ENCODE peak calls at places on chromosomes 11 and 22, in six cellular contexts. B, E, X, Q, A and U are unnamed samples.

GRCh38 chr11:103380031-103380430 is 270.8 kb downstream of the DYNC2H1 start:
- DNase-seq in B (no peak), E (peak), X (no peak), Q (no peak), A (peak), U (no peak)

GRCh38 chr22:31822523-31822922 is 68.7 kb downstream of the DEPDC5 start:
- DNase-seq in B (no peak), E (no peak), X (no peak), Q (no peak), A (no peak), U (no peak)

GRCh38 chr11:130145975-130146776 is 13.4 kb upstream of the ST14 start:
- DNase-seq in B (no peak), E (no peak), X (peak), Q (peak), A (peak), U (peak)

GRCh38 chr22:36610056-36610455 is 81.1 kb upstream of the EIF3D start:
- DNase-seq in B (no peak), E (no peak), X (peak), Q (no peak), A (no peak), U (no peak)

GRCh38 chr11:2884424-2884815 is 1.2 kb downstream of the CDKN1C start:
- DNase-seq in B (no peak), E (no peak), X (no peak), Q (no peak), A (peak), U (no peak)

GRCh38 chr11:130979386-130979972 is 63.2 kb upstream of the SNX19 start:
- DNase-seq in B (peak), E (peak), X (peak), Q (no peak), A (peak), U (peak)

GRCh38 chr11:74311352-74311926 is at the start of gene P4HA3:
- DNase-seq in B (no peak), E (peak), X (peak), Q (peak), A (peak), U (peak)

GRCh38 chr11:117042689-117043088 is 55.5 kb downstream of the SIK3 start:
- DNase-seq in B (no peak), E (no peak), X (no peak), Q (no peak), A (no peak), U (no peak)

GRCh38 chr11:74929431-74930363 is 19.2 kb downstream of the XRRA1 start:
- DNase-seq in B (peak), E (peak), X (peak), Q (peak), A (peak), U (peak)

GRCh38 chr11:86629070-86629706 is 43.2 kb downstream of the ME3 start:
- DNase-seq in B (no peak), E (peak), X (no peak), Q (no peak), A (no peak), U (no peak)

GRCh38 chr11:102317099-102317767 is at the start of gene BIRC3:
- DNase-seq in B (peak), E (peak), X (peak), Q (peak), A (peak), U (peak)

GRCh38 chr11:31397239-31397834 is 27.7 kb downstream of the DNAJC24 start:
- DNase-seq in B (peak), E (peak), X (peak), Q (peak), A (peak), U (peak)

GRCh38 chr11:23957309-23957708 is 539.5 kb upstream of the LUZP2 start:
- DNase-seq in B (no peak), E (peak), X (no peak), Q (no peak), A (no peak), U (no peak)

GRCh38 chr11:116873391-116873790 is 36.0 kb upstream of the APOA1 start:
- DNase-seq in B (no peak), E (no peak), X (no peak), Q (no peak), A (no peak), U (no peak)

GRCh38 chr11:131522851-131523250 is 152.4 kb downstream of the NTM start:
- DNase-seq in B (no peak), E (no peak), X (no peak), Q (no peak), A (no peak), U (no peak)

GRCh38 chr22:32880906-32881596 is 79.5 kb downstream of the TIMP3 start:
- DNase-seq in B (no peak), E (peak), X (no peak), Q (no peak), A (no peak), U (no peak)

GRCh38 chr22:46062971-46063631 is 86.1 kb upstream of the WNT7B start:
- DNase-seq in B (no peak), E (no peak), X (no peak), Q (no peak), A (no peak), U (no peak)

GRCh38 chr11:13104619-13105236 is 95.6 kb downstream of the RASSF10 start:
- DNase-seq in B (no peak), E (no peak), X (no peak), Q (peak), A (no peak), U (no peak)

GRCh38 chr22:46777609-46777970 is 15.1 kb downstream of the TBC1D22A start:
- DNase-seq in B (peak), E (no peak), X (no peak), Q (no peak), A (no peak), U (no peak)

GRCh38 chr22:36764641-36765040 is 11.3 kb downstream of the IFT27 start:
- DNase-seq in B (no peak), E (no peak), X (no peak), Q (no peak), A (no peak), U (no peak)

GRCh38 chr22:23404689-23405365 is 175.3 kb downstream of the IGLL1 start:
- DNase-seq in B (no peak), E (peak), X (peak), Q (peak), A (peak), U (peak)

GRCh38 chr11:57638811-57639320 is 10.8 kb downstream of the YPEL4 start:
- DNase-seq in B (no peak), E (no peak), X (no peak), Q (no peak), A (no peak), U (no peak)

GRCh38 chr11:2566223-2567025 is 121.6 kb downstream of the KCNQ1 start:
- DNase-seq in B (no peak), E (no peak), X (no peak), Q (no peak), A (no peak), U (peak)

GRCh38 chr22:41951898-41952474 is at the start of gene SMIM45:
- DNase-seq in B (peak), E (no peak), X (peak), Q (no peak), A (no peak), U (no peak)

GRCh38 chr11:110762596-110762995 is 50.4 kb upstream of the ARHGAP20 start:
- DNase-seq in B (no peak), E (peak), X (peak), Q (no peak), A (no peak), U (no peak)

GRCh38 chr22:27867114-27867957 is 51.7 kb downstream of the PITPNB start:
- DNase-seq in B (no peak), E (no peak), X (no peak), Q (no peak), A (no peak), U (no peak)

DNA sequence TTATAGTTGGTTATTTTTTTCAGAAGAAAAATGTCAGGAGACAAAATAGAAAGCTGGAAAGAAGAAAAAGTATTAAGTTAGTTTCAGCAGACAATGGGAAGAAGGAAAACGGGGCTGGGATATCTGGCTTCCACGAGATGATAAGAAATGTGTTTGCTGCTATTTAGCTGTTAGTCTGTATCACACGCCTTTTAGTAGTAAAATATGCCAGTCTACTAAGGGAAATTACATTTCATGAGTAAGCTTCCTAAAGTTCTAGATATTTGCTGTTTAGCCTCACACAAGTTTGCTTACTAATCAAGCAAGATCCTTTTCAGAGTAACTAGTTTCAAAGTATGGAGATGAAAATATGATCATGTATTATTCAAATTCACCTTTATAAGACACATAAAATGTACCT is 1.5 kb downstream of the OR51B4 start:
- DNase-seq in B (no peak), E (peak), X (no peak), Q (no peak), A (no peak), U (no peak)
- H2AFZ ChIP-seq in B (no peak), E (no peak), X (no peak), Q (no peak), A (no peak), U (no peak)

GRCh38 chr11:111836766-111837165 is 34.6 kb downstream of the ALG9 start:
- DNase-seq in B (no peak), E (peak), X (no peak), Q (no peak), A (peak), U (no peak)
- H2AFZ ChIP-seq in B (no peak), E (no peak), X (no peak), Q (no peak), A (no peak), U (no peak)

DNA sequence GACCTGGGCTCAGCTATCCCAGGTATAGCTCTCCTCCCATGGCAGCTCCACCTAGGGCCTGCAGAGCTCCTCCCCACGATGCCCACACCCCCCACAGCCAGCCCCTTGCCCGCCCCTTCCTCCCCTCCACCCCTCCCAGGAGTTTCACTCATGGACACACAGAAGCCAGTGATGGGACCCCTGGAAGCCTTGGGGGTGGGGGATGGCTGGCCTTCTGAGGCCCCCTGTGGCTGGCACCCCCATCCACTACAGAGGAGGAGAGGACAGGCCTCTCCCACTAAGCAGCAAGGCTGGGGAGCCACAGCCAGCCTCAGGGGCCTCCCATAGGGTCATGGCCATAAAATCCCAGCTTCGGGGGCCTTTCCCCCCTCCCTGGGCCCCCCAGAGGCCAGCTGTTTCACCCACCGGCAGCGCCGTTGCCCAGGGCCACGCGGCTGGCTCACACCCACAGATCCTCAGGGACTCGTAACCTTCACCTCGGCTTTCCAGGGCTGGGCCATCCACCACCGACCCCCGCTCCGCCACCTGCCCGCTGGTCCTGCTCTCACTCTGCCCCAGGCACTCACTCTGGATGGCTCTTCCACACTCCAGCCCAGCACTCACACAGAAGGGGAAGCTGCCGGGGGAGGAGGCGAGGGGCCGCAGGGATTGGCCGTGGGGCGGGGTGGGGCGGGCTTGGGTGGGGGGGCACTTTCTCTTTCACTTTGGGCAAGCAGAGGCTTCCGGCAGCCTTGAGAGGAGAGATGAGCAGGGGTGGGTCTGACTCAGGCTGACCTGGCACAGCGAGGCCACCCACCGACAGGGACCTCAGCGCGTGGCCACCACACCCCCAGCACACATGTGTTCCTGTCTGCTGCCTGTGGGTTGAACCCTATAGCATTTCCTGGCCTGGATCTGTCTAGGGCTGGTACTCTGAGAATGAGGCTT is 2.2 kb downstream of the SLC25A22 start:
- DNase-seq in B (peak), E (peak), X (peak), Q (peak), A (peak), U (no peak)
- H2AFZ ChIP-seq in B (no peak), E (peak), X (no peak), Q (no peak), A (peak), U (no peak)

GRCh38 chr11:20088368-20089260 is 71.7 kb downstream of the DBX1 start:
- DNase-seq in B (no peak), E (peak), X (no peak), Q (no peak), A (no peak), U (no peak)
- H2AFZ ChIP-seq in B (no peak), E (no peak), X (no peak), Q (no peak), A (no peak), U (no peak)

GRCh38 chr11:8870461-8871282 is 40.3 kb upstream of the AKIP1 start:
- DNase-seq in B (no peak), E (peak), X (peak), Q (no peak), A (peak), U (peak)
- H2AFZ ChIP-seq in B (no peak), E (peak), X (peak), Q (no peak), A (peak), U (peak)

DNA sequence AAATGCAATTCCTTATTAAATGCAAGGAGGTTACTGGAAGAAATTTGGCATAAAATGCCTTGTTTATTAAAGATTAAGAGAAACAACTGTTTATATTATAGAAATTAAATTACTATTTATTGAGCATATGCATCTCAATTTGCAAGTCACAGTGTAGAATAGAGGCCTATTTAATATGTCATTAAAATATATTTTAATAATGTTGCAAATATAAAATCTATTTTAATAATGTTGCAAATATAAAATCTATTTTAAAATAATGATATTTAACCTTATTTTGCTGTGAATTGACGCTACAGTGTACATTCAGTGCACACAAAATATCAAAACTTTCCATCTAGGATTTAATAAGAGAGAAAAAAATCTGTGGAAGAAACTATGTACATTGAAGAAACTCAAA is 188.1 kb downstream of the CNTN5 start:
- DNase-seq in B (no peak), E (no peak), X (no peak), Q (no peak), A (no peak), U (no peak)
- H2AFZ ChIP-seq in B (no peak), E (no peak), X (no peak), Q (no peak), A (no peak), U (no peak)